ENCODE peak calls at places on chromosomes 2 and 18, in four cellular contexts. Y is Peyer's patch, C is thyroid gland, S is tibial nerve. F is an unnamed sample. For H3K27me3, the result is how much of the 10 kb centered on the place peaks cover.

GRCh38 chr2:151878655-151879563 is 50.7 kb upstream of the ARL5A start:
- DNase-seq in S (no peak), Y (no peak), C (no peak), F (no peak)

GRCh38 chr2:120246546-120247300 is 5.9 kb upstream of the RALB start:
- DNase-seq in C (no peak), S (no peak), Y (no peak), F (no peak)

GRCh38 chr2:58939388-58939787 is 698.3 kb upstream of the FANCL start:
- DNase-seq in C (no peak), Y (no peak), S (no peak), F (no peak)

GRCh38 chr2:71313-72035 is 25.2 kb upstream of the FAM110C start:
- DNase-seq in Y (no peak), S (no peak), C (no peak), F (no peak)

GRCh38 chr2:937530-937929 is 13.1 kb upstream of the SNTG2 start:
- DNase-seq in C (no peak), S (no peak), Y (no peak), F (no peak)

GRCh38 chr18:78579854-78580577 is 399.6 kb upstream of the SALL3 start:
- DNase-seq in S (no peak), C (no peak), Y (no peak), F (no peak)

GRCh38 chr2:203988540-203989264 is 52.1 kb downstream of the ICOS start:
- DNase-seq in Y (no peak), C (no peak), S (no peak), F (no peak)

GRCh38 chr2:80040226-80040625 is 264.3 kb downstream of the LRRTM1 start:
- DNase-seq in Y (no peak), S (no peak), C (no peak), F (no peak)

GRCh38 chr2:137888845-137889244 is 75.4 kb upstream of the HNMT start:
- DNase-seq in Y (peak), S (no peak), C (peak), F (no peak)

GRCh38 chr2:45836740-45837139 is 185.3 kb downstream of the PRKCE start:
- DNase-seq in C (no peak), S (no peak), Y (peak), F (peak)

GRCh38 chr2:10039658-10040410 is 3.5 kb upstream of the KLF11 start:
- DNase-seq in C (no peak), S (no peak), Y (no peak), F (no peak)

GRCh38 chr2:166610180-166610919 is 116.3 kb upstream of the SCN7A start:
- DNase-seq in S (no peak), C (peak), Y (no peak), F (no peak)

GRCh38 chr2:196459539-196459938 is 180.0 kb upstream of the CCDC150 start:
- DNase-seq in S (no peak), C (no peak), Y (no peak), F (no peak)

GRCh38 chr2:98280376-98281102 is 65.7 kb upstream of the CNGA3 start:
- DNase-seq in Y (peak), S (no peak), C (no peak), F (no peak)

GRCh38 chr2:195559431-195559914 is 97.6 kb upstream of the SLC39A10 start:
- DNase-seq in Y (peak), C (no peak), S (no peak), F (peak)

GRCh38 chr18:10169064-10169562 is 255.3 kb downstream of the VAPA start:
- DNase-seq in Y (no peak), S (no peak), C (peak), F (no peak)

GRCh38 chr18:7038330-7038846 is 79.2 kb downstream of the LAMA1 start:
- DNase-seq in S (peak), Y (peak), C (peak), F (no peak)

GRCh38 chr18:3044931-3045698 is 32.2 kb upstream of the LPIN2 start:
- DNase-seq in S (no peak), Y (peak), C (peak), F (no peak)

GRCh38 chr2:155223781-155224406 is 525.4 kb downstream of the KCNJ3 start:
- DNase-seq in C (no peak), S (no peak), Y (no peak), F (no peak)

GRCh38 chr2:88831792-88832248 is 140.3 kb downstream of the RPIA start:
- DNase-seq in Y (peak), S (no peak), C (peak), F (peak)

GRCh38 chr2:28951910-28952805 is 28.9 kb upstream of the TOGARAM2 start:
- DNase-seq in Y (no peak), S (peak), C (no peak), F (no peak)

GRCh38 chr2:149662556-149662955 is 75.0 kb upstream of the MMADHC start:
- DNase-seq in C (no peak), Y (no peak), S (no peak), F (no peak)

GRCh38 chr2:63903003-63903402 is 61.3 kb downstream of the UGP2 start:
- DNase-seq in Y (no peak), C (no peak), S (no peak), F (peak)

GRCh38 chr2:63902149-63902548 is 60.5 kb downstream of the UGP2 start:
- DNase-seq in S (no peak), C (no peak), Y (no peak), F (no peak)

GRCh38 chr2:63894167-63894566 is 52.5 kb downstream of the UGP2 start:
- DNase-seq in Y (no peak), S (no peak), C (no peak), F (no peak)

GRCh38 chr2:63898839-63899238 is 57.1 kb downstream of the UGP2 start:
- DNase-seq in Y (no peak), S (no peak), C (no peak), F (no peak)

GRCh38 chr2:63899639-63900038 is 57.9 kb downstream of the UGP2 start:
- DNase-seq in Y (no peak), C (no peak), S (no peak), F (no peak)
- TF ChIP-seq CTCF in Y (no peak), C (no peak), S (no peak), F (no peak)

GRCh38 chr2:163367825-163368582 is 367.8 kb downstream of the FIGN start:
- DNase-seq in C (no peak), S (no peak), Y (no peak), F (no peak)
- H3K27me3 ChIP-seq in C (under half), S (under half), Y (under half), F (under half)

DNA sequence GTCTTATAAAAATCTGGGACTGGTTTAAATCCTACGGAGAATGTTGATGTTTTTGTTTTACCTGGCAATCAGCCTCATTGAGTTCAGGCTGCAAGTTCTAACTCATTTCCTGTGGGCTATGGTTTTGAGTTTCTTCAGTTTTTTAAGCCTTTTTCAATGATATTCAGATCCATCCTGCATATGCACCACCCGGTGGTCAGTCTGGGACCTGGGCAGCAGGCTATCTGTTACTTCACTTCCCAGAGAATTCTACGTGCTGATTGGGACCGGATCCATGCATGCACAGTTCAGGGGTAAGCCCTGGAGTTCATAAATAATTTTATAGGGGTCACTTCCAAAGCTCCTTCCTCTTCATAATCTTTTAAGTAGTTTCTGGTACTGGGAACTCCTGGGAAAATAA is 339.2 kb upstream of the HNRNPA3 start:
- DNase-seq in S (no peak), Y (no peak), C (no peak), F (no peak)
- TF ChIP-seq CTCF in S (no peak), Y (no peak), C (no peak), F (no peak)

GRCh38 chr18:57443716-57444115 is 8.5 kb downstream of the ONECUT2 start:
- DNase-seq in Y (no peak), C (no peak), S (no peak), F (no peak)
- H3K27me3 ChIP-seq in Y (under half), C (under half), S (under half), F (under half)

GRCh38 chr2:74979844-74980243 is 21.4 kb downstream of the POLE4 start:
- DNase-seq in Y (no peak), C (no peak), S (no peak), F (no peak)
- TF ChIP-seq CTCF in Y (no peak), C (no peak), S (no peak), F (no peak)

GRCh38 chr2:218859994-218860831 is 608 bp downstream of the WNT6 start:
- DNase-seq in Y (no peak), C (no peak), S (no peak), F (no peak)

GRCh38 chr2:218860950-218861381 is 1.4 kb downstream of the WNT6 start:
- DNase-seq in S (peak), Y (peak), C (peak), F (no peak)

GRCh38 chr2:218858671-218859555 is 692 bp upstream of the WNT6 start:
- DNase-seq in C (no peak), Y (no peak), S (no peak), F (no peak)

GRCh38 chr2:218858138-218858445 is 1.5 kb upstream of the WNT6 start:
- DNase-seq in C (no peak), S (no peak), Y (no peak), F (no peak)

GRCh38 chr2:218859556-218859993 is at the start of gene WNT6:
- DNase-seq in C (no peak), S (no peak), Y (no peak), F (no peak)
- H3K27me3 ChIP-seq in C (under half), S (under half), Y (under half), F (under half)

GRCh38 chr2:20077411-20077940 is 26.0 kb upstream of the LAPTM4A start:
- DNase-seq in C (no peak), S (no peak), Y (no peak), F (no peak)
- TF ChIP-seq CTCF in C (no peak), S (no peak), Y (no peak), F (no peak)

GRCh38 chr2:96120991-96121390 is 4.6 kb upstream of the ADRA2B start:
- DNase-seq in C (no peak), Y (no peak), S (no peak), F (no peak)
- H3K27me3 ChIP-seq in C (under half), Y (under half), S (under half), F (under half)

DNA sequence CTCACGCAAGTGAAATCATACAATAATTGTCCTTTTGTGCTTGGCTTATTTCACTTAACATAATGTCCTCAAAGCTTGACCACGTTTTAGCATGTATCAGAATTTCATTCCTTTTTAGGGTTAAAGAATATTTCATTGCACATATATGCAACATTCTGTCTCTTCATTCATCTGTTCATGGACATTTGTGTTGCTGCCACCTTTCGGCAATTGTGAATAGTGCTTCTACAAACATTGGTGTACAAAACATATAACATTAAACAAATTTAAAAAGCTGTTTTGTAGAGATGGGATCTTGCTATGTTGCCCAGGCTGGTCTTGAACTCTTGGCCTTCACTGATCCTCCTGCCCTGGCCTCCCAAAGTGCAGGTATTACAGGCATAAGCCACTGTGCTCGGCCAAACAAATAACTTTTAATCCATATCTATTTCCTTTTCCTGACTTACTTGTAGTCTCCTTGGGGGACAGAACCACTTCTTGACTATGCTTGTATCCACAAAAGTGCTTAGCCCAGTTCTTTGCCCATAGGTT is 209.3 kb downstream of the SLC4A3 start:
- DNase-seq in C (no peak), Y (no peak), S (no peak), F (no peak)
- TF ChIP-seq CTCF in C (peak), Y (no peak), S (peak), F (peak)

DNA sequence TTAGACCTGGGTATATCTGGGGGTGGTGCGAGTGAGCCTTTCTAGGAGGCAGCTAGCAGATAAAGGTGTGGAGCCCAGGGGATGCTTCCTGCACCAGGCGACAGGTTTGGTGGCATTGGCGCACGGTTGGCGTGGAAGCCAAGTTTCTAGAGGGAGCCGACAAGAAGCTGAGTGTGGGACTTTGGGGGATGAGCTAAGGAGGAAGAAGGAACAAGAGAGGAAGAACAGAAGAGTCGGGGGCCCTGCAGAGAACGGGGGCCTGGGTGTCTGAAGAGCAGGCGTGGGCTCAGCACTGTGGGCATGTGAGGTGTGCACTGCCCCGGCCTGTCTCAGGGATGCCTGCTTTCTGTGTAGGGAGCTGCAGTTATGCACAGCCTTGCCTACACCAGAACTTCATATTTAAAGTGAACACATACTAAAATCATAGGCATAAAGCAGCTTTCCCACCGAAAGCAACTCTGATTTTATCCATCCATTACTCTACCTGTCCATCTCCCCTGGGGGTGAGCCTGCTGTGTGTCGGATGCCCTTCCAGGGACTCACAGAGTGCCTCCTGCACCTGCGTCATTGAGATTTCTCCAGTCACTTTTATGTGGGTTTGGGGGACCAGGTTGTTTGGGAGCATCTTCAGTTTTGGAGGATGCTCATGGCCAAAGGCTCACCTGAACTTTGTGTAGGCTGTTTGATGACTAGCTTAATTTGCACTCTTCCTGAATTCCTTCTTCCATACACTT is 149.7 kb downstream of the LDLRAD4 start:
- DNase-seq in Y (no peak), S (no peak), C (no peak), F (no peak)
- H3K27me3 ChIP-seq in Y (under half), S (under half), C (under half), F (under half)

F was measured in GM06990.